ENCODE peak calls at places on chromosomes 3 and 15, in six cellular contexts. R is left ventricle myocardium inferior, E is lung, Q is H1, H is psoas muscle, P is left lung. T is an unnamed sample.

GRCh38 chr3:149180057-149180573 is 41.5 kb downstream of the CP start:
- DNase-seq in R (peak), E (peak), Q (no peak), H (peak), P (peak), T (no peak)

GRCh38 chr3:193971268-193971751 is 164.6 kb upstream of the HES1 start:
- DNase-seq in R (no peak), E (peak), Q (no peak), H (no peak), P (no peak), T (no peak)

GRCh38 chr15:49984436-49984835 is 134.6 kb downstream of the ATP8B4 start:
- DNase-seq in R (no peak), E (no peak), Q (no peak), H (no peak), P (no peak), T (no peak)

GRCh38 chr3:171441381-171441780 is 18.8 kb downstream of the TNIK start:
- DNase-seq in R (no peak), E (no peak), Q (no peak), H (no peak), P (no peak), T (no peak)

GRCh38 chr3:114519415-114519814 is 225.6 kb downstream of the TIGIT start:
- DNase-seq in R (no peak), E (peak), Q (no peak), H (peak), P (no peak), T (no peak)

GRCh38 chr15:101083336-101084045 is 164.3 kb downstream of the LRRK1 start:
- DNase-seq in R (no peak), E (no peak), Q (no peak), H (no peak), P (no peak), T (no peak)

GRCh38 chr3:13727890-13728289 is 152.0 kb downstream of the WNT7A start:
- DNase-seq in R (no peak), E (peak), Q (peak), H (no peak), P (no peak), T (no peak)

GRCh38 chr3:172129868-172130751 is 90.7 kb downstream of the FNDC3B start:
- DNase-seq in R (peak), E (peak), Q (no peak), H (peak), P (peak), T (no peak)

GRCh38 chr3:128854382-128854939 is 25.0 kb upstream of the ACAD9 start:
- DNase-seq in R (no peak), E (no peak), Q (no peak), H (no peak), P (no peak), T (no peak)

GRCh38 chr3:167908745-167909442 is 173.4 kb downstream of the SERPINI1 start:
- DNase-seq in R (no peak), E (no peak), Q (no peak), H (no peak), P (no peak), T (no peak)
- TF ChIP-seq CTCF in R (no peak), E (no peak), Q (no peak), H (no peak), P (no peak), T (no peak)

DNA sequence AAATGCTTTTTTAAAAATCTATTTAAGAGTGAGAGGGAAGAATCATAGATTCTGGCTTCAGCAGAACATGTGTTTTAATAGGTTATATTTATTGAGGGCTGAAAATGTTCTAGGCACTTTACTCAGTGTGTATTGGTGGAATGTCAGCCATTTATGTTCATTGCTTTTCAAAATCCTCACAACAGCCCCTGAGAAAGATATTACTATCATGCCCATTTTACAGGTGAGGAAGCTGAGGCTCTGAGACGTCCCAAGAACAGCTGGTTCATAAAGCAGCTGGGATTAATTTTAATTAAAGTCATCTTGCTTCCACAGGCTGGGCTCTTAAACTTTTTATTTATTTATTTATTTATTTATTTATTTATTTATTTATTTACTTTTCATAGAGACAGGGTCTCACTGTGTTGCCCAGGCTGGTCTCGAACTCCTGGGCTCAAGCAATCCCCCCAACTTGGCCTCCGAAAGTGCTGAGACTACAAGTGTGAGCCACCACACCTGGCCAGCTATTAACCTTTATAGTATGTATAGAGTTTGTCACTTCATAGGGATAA is 364.6 kb downstream of the SHQ1 start:
- DNase-seq in R (no peak), E (no peak), Q (no peak), H (no peak), P (no peak), T (no peak)
- H3K27ac ChIP-seq in R (peak), E (no peak), Q (no peak), H (peak), P (no peak), T (no peak)

GRCh38 chr15:63378946-63379345 is 2.7 kb downstream of the CA12 start:
- DNase-seq in R (no peak), E (no peak), Q (no peak), H (no peak), P (no peak), T (no peak)
- H3K4me3 ChIP-seq in R (no peak), E (no peak), Q (no peak), H (no peak), P (no peak), T (no peak)

DNA sequence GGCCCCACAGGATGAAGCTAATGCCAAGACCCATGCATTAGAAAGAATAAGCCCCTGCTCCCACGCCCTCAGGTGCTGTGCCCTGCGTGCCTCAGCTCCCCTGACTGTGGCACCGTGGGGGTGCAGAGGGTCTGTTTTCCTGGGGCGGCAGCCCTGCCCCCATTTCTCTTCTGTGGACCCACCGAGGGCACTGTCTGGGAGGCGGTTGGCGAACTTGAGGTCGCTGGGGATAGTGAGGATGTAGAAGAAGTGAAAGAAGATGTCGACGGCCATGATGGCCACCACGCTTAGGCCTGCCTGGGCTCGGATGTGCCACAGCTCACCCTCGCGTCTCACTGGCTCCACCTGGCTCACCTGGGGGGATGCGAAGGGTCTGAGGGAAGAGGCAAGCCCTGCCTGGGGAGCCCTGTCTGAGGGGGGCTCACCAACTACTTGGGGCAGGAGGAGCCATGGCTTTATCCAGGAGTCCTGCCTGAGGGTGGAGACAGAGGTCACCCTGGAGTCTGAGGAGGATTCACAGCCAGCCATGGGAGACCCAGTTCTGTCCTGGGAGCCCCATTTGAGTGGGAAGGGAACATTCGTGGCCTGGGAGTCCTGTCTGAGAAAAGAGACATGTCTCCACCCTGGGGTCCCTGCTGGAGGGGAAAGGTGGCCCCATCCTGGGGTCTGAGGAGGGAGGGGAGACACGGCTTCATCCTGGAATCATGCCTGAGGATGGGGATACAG is 5.1 kb downstream of the HHATL start:
- DNase-seq in R (no peak), E (no peak), Q (peak), H (no peak), P (no peak), T (no peak)
- TF ChIP-seq CTCF in R (no peak), E (no peak), Q (no peak), H (no peak), P (no peak), T (no peak)

GRCh38 chr3:154759966-154760365 is 320.2 kb upstream of the MME start:
- DNase-seq in R (no peak), E (no peak), Q (no peak), H (no peak), P (no peak), T (no peak)
- H3K27ac ChIP-seq in R (no peak), E (no peak), Q (no peak), H (no peak), P (no peak), T (no peak)

GRCh38 chr15:36858423-36858822 is 241.9 kb downstream of the MEIS2 start:
- DNase-seq in R (no peak), E (no peak), Q (no peak), H (no peak), P (no peak), T (no peak)
- H3K4me3 ChIP-seq in R (no peak), E (no peak), Q (no peak), H (no peak), P (no peak), T (no peak)

GRCh38 chr3:153373571-153373970 is 211.5 kb downstream of the RAP2B start:
- DNase-seq in R (no peak), E (no peak), Q (no peak), H (no peak), P (no peak), T (no peak)

GRCh38 chr3:153370680-153371079 is 208.7 kb downstream of the RAP2B start:
- DNase-seq in R (no peak), E (no peak), Q (no peak), H (no peak), P (no peak), T (no peak)

GRCh38 chr3:153372326-153372725 is 210.3 kb downstream of the RAP2B start:
- DNase-seq in R (no peak), E (peak), Q (no peak), H (no peak), P (no peak), T (no peak)

GRCh38 chr3:153369561-153370374 is 207.7 kb downstream of the RAP2B start:
- DNase-seq in R (no peak), E (no peak), Q (no peak), H (no peak), P (no peak), T (no peak)
- TF ChIP-seq CTCF in R (no peak), E (no peak), Q (no peak), H (no peak), P (no peak), T (no peak)

DNA sequence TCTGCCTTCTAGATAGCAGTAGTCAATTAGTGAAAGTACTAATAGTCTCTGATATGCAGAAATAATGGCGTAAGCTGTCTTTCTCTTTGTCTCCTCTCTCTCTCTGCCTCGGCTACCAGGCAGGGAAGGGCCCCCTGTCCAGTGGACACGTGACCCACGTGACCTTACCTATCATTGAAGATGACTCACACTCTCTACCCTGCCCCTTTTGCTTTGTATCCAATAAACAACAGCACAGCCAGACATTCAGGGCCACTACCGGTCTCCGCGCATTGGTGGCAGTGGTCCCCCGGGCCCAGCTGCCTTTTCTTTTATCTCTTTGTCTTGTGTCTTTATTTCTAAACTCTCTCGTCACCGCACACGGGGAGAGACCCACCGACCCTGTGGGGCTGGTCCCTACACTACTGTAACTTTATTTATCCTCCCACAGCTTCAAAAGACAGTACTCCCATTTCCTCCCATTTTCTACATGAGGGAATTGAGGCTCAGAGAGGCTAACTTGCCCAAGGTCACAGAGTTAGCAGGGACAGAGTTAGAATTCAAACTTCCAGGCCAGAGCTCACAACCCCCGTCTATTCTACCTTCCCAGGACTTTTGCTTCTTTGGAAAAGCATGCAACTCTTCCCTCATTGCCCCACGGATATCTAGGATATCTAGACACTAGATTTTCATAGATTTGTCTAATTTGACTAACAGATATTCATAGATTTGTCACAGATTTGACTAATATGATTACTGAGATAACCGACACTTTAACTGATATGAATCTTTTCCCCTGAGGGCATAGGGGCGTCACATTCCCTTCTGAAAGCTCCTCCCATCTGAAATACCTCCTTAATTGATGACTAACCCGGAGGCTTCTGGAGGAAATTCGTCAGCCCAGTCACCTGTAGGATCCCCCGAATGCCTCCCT is 2.4 kb downstream of the PLA2G4D start:
- DNase-seq in R (no peak), E (no peak), Q (no peak), H (no peak), P (no peak), T (no peak)
- H3K27ac ChIP-seq in R (no peak), E (no peak), Q (no peak), H (no peak), P (no peak), T (no peak)

T was measured in dorsolateral prefrontal cortex.